ENCODE peak calls at places on chromosomes 3 and 15, in five cellular contexts. U is endothelial cell of umbilical vein, Y is brain microvascular endothelial cell, S is gastrocnemius medialis, O is transverse colon. T is an unnamed sample.

GRCh38 chr3:194816748-194817591 is 131.3 kb downstream of the FAM43A start:
- DNase-seq in U (no peak), Y (no peak), S (no peak), O (no peak), T (no peak)

GRCh38 chr3:127104586-127104985 is 88.3 kb upstream of the PRR23E start:
- DNase-seq in U (no peak), Y (no peak), S (no peak), O (no peak), T (no peak)

GRCh38 chr3:15693340-15693739 is 91.8 kb downstream of the BTD start:
- DNase-seq in U (no peak), Y (no peak), S (no peak), O (no peak), T (no peak)

GRCh38 chr3:1953519-1953918 is 145.1 kb upstream of the CNTN4 start:
- DNase-seq in U (no peak), Y (no peak), S (no peak), O (no peak), T (no peak)

GRCh38 chr3:126454799-126455198 is 20.9 kb downstream of the ZXDC start:
- DNase-seq in U (no peak), Y (no peak), S (no peak), O (no peak), T (no peak)

GRCh38 chr3:42351221-42351620 is 59.2 kb downstream of the LYZL4 start:
- DNase-seq in U (no peak), Y (peak), S (no peak), O (no peak), T (no peak)

GRCh38 chr3:58034738-58035511 is 26.7 kb downstream of the FLNB start:
- DNase-seq in U (no peak), Y (no peak), S (no peak), O (no peak), T (no peak)

GRCh38 chr15:68440136-68440535 is 8.2 kb upstream of the ITGA11 start:
- DNase-seq in U (no peak), Y (no peak), S (no peak), O (no peak), T (no peak)

GRCh38 chr3:123635220-123635619 is 50.4 kb upstream of the HACD2 start:
- DNase-seq in U (no peak), Y (no peak), S (no peak), O (no peak), T (no peak)

GRCh38 chr3:106172780-106173179 is 304.0 kb upstream of the CBLB start:
- DNase-seq in U (no peak), Y (no peak), S (no peak), O (no peak), T (no peak)

GRCh38 chr3:122583770-122584169 is 6.3 kb downstream of the PARP15 start:
- DNase-seq in U (no peak), Y (no peak), S (no peak), O (no peak), T (no peak)

GRCh38 chr3:113287818-113288648 is 76.7 kb downstream of the BOC start:
- DNase-seq in U (peak), Y (peak), S (no peak), O (peak), T (peak)

GRCh38 chr15:48190932-48191573 is 412 bp upstream of the CTXN2 start:
- DNase-seq in U (peak), Y (peak), S (no peak), O (peak), T (peak)

GRCh38 chr15:92930776-92931175 is 30.7 kb downstream of the CHD2 start:
- DNase-seq in U (no peak), Y (peak), S (peak), O (no peak), T (peak)

GRCh38 chr3:141292346-141293058 is 60.9 kb downstream of the PXYLP1 start:
- DNase-seq in U (no peak), Y (no peak), S (no peak), O (no peak), T (no peak)

GRCh38 chr15:70355275-70355795 is 257.6 kb upstream of the TLE3 start:
- DNase-seq in U (no peak), Y (no peak), S (no peak), O (no peak), T (no peak)

GRCh38 chr15:94924971-94925593 is 693.7 kb downstream of the MCTP2 start:
- DNase-seq in U (peak), Y (no peak), S (no peak), O (no peak), T (no peak)

GRCh38 chr3:185988080-185988815 is 50.4 kb upstream of the TRA2B start:
- DNase-seq in U (no peak), Y (no peak), S (no peak), O (no peak), T (no peak)

GRCh38 chr15:87572381-87572780 is 684.2 kb downstream of the NTRK3 start:
- DNase-seq in U (no peak), Y (no peak), S (no peak), O (no peak), T (no peak)

GRCh38 chr3:11919390-11919789 is 72.7 kb upstream of the TAMM41 start:
- DNase-seq in U (no peak), Y (no peak), S (no peak), O (no peak), T (no peak)

GRCh38 chr15:62439543-62440016 is 274.5 kb upstream of the C2CD4B start:
- DNase-seq in U (no peak), Y (no peak), S (peak), O (no peak), T (no peak)

GRCh38 chr15:68183886-68184285 is 21.2 kb downstream of the CALML4 start:
- DNase-seq in U (no peak), Y (no peak), S (no peak), O (no peak), T (no peak)

GRCh38 chr15:89496155-89497098 is at the start of gene RHCG:
- DNase-seq in U (peak), Y (peak), S (no peak), O (peak), T (no peak)

GRCh38 chr3:11612515-11613184 is 31.1 kb downstream of the VGLL4 start:
- DNase-seq in U (no peak), Y (no peak), S (no peak), O (no peak), T (no peak)

GRCh38 chr3:88003115-88003755 is 55.6 kb downstream of the CGGBP1 start:
- DNase-seq in U (peak), Y (peak), S (no peak), O (no peak), T (peak)

GRCh38 chr15:27796405-27797085 is 302.6 kb downstream of the OCA2 start:
- DNase-seq in U (no peak), Y (no peak), S (no peak), O (no peak), T (no peak)

GRCh38 chr15:31871887-31872281 is 158.4 kb upstream of the CHRNA7 start:
- DNase-seq in U (no peak), Y (no peak), S (no peak), O (no peak), T (no peak)

GRCh38 chr3:110349295-110349694 is 722.3 kb upstream of the NECTIN3 start:
- DNase-seq in U (no peak), Y (no peak), S (no peak), O (no peak), T (no peak)

GRCh38 chr3:115208066-115208750 is 61.1 kb upstream of the ZBTB20 start:
- DNase-seq in U (no peak), Y (no peak), S (no peak), O (peak), T (no peak)

GRCh38 chr3:160677459-160677901 is 520 bp downstream of the ARL14 start:
- DNase-seq in U (peak), Y (peak), S (no peak), O (peak), T (no peak)

GRCh38 chr15:47186071-47186470 is 531.2 kb upstream of the SEMA6D start:
- DNase-seq in U (no peak), Y (no peak), S (no peak), O (no peak), T (no peak)

GRCh38 chr3:36944012-36944640 is 728 bp downstream of the TRANK1 start:
- DNase-seq in U (peak), Y (no peak), S (no peak), O (peak), T (no peak)

GRCh38 chr3:194150252-194150934 is 14.4 kb downstream of the HES1 start:
- DNase-seq in U (no peak), Y (no peak), S (no peak), O (no peak), T (no peak)

GRCh38 chr3:183369117-183369516 is 59.3 kb downstream of the MCF2L2 start:
- DNase-seq in U (no peak), Y (no peak), S (no peak), O (no peak), T (no peak)

GRCh38 chr3:86934851-86935250 is 56.1 kb downstream of the VGLL3 start:
- DNase-seq in U (no peak), Y (no peak), S (no peak), O (no peak), T (no peak)

GRCh38 chr3:195895900-195896360 is 12.4 kb downstream of the TNK2 start:
- DNase-seq in U (peak), Y (no peak), S (peak), O (peak), T (no peak)

GRCh38 chr3:195893916-195894315 is 14.4 kb downstream of the TNK2 start:
- DNase-seq in U (no peak), Y (no peak), S (no peak), O (no peak), T (no peak)

GRCh38 chr3:195896361-195897080 is 11.8 kb downstream of the TNK2 start:
- DNase-seq in U (peak), Y (peak), S (no peak), O (no peak), T (no peak)

GRCh38 chr3:195893516-195893915 is 14.8 kb downstream of the TNK2 start:
- DNase-seq in U (no peak), Y (no peak), S (no peak), O (no peak), T (no peak)

GRCh38 chr3:195895078-195895899 is 13.1 kb downstream of the TNK2 start:
- DNase-seq in U (peak), Y (no peak), S (no peak), O (peak), T (no peak)
- TF ChIP-seq CTCF in U (no peak), Y (peak), S (no peak), O (no peak), T (peak)

GRCh38 chr3:198081421-198081844 is 121.4 kb downstream of the LMLN start:
- DNase-seq in U (no peak), Y (no peak), S (no peak), O (no peak), T (no peak)
- H3K4me3 ChIP-seq in U (no peak), Y (no peak), S (no peak), O (no peak), T (no peak)

DNA sequence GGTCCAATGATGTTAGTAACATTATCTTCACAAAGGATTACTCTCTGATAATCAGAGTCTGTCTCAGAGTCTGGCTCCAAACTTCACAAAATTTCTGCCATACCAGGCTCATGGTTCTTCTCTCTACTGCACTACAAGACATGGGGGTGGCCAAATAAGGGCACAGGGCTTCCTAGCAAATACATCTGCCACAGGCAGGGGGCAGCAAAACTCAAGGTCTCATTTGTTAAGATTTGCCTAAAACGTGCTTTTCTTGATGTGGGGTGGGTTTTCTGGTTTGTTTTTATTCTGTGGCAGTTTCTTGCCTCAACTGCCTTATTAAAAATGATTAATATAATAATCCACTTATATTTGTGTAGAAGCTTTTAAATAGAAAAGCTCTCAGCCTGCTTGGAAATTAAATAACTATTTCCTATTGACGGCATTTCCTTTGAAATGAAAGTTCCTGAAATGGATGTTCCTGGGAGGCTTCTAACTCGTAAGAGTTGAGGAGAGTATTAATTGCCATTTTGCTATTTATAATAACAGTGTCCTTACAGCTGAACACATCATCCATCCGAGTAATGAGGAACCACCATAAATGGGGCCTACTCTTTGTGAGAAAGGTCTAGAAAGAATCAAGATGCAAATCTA is 53.8 kb downstream of the SST start:
- DNase-seq in U (peak), Y (peak), S (no peak), O (peak), T (peak)
- TF ChIP-seq CTCF in U (peak), Y (peak), S (peak), O (peak), T (peak)

GRCh38 chr15:41557673-41558399 is 1.2 kb upstream of the TYRO3 start:
- DNase-seq in U (peak), Y (peak), S (no peak), O (peak), T (peak)
- H3K4me3 ChIP-seq in U (no peak), Y (peak), S (peak), O (no peak), T (peak)

DNA sequence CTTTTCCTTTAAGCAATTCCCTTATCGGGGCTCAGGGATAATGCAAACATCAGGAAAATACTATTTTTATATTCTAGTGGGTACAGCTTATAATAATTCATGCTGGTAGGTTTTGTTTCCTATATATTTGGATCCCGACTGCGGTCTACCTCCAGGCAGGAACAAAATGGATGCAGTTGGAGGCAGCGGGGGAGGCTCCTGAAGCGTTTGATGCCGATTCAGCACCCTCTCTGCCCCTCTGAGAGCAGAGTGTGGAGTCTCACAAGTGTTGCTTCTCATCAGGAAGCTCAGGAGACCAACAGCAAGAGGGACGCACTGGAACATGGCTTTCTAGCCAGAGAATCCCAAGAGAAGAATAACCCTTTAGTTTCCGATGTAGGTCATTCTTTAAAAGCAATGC is 104.9 kb downstream of the RORA start:
- DNase-seq in U (no peak), Y (no peak), S (no peak), O (no peak), T (no peak)
- TF ChIP-seq CTCF in U (no peak), Y (no peak), S (no peak), O (no peak), T (no peak)

GRCh38 chr3:29283297-29283681 is 2.4 kb downstream of the RBMS3 start:
- DNase-seq in U (no peak), Y (no peak), S (no peak), O (no peak), T (no peak)

GRCh38 chr3:29283739-29284138 is 2.9 kb downstream of the RBMS3 start:
- DNase-seq in U (no peak), Y (no peak), S (no peak), O (no peak), T (no peak)

GRCh38 chr3:29284578-29284977 is 3.7 kb downstream of the RBMS3 start:
- DNase-seq in U (peak), Y (no peak), S (no peak), O (no peak), T (no peak)

GRCh38 chr3:29285356-29286070 is 4.6 kb downstream of the RBMS3 start:
- DNase-seq in U (peak), Y (no peak), S (no peak), O (no peak), T (no peak)

GRCh38 chr3:29286841-29287240 is 6.0 kb downstream of the RBMS3 start:
- DNase-seq in U (peak), Y (no peak), S (no peak), O (no peak), T (peak)
- H3K4me3 ChIP-seq in U (no peak), Y (peak), S (peak), O (no peak), T (peak)

DNA sequence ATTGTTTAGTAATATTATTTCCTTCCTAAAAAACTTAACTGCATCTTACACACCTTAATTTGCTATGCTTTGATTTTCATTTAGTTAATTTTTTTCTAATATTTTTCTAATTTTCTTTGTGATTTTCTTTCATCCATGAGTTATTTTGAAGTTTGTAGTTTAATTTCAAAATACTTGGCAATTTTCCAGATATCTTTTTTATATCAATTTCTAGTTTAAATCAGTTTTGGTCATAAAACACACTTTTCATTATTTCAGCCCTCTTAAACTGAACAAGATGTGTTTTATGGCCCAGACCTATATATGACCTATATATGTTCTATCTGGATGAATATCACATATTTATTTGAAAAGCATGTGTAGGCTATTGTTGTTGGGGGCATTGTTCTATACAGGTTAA is 759.9 kb upstream of the SGO1 start:
- DNase-seq in U (no peak), Y (no peak), S (no peak), O (no peak), T (no peak)
- TF ChIP-seq CTCF in U (no peak), Y (no peak), S (no peak), O (no peak), T (no peak)

DNA sequence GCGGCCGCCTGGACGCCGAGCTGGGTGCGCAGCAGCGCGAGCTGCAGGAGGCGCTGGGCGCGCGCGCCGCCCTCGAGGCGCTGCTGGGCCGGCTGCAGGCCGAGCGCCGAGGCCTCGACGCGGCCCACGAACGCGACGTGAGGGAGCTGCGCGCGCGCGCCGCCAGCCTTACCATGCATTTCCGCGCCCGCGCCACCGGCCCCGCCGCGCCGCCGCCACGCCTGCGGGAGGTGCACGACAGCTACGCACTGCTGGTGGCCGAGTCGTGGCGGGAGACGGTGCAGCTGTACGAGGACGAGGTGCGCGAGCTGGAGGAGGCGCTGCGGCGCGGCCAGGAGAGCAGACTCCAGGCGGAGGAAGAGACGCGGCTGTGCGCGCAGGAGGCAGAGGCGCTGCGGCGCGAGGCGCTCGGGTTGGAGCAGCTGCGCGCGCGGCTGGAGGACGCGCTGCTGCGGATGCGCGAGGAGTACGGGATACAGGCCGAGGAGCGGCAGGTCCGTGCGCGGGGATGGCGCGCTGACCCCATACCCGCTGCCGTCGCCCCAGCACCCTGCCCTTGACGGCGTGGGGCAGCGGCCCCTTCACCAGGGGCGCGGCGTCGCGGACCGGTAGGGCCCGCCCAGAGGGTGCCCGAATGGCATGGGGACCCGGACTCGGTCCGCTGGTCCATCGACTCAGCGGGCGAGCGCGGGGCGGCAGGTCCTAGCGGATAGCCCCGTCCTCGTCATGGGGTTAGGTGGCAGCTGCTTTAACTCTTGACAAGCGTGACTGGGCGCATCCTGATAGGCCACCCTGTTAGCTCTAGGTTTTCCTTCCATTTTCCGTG is 849 bp downstream of the SYNM start:
- DNase-seq in U (peak), Y (peak), S (peak), O (peak), T (no peak)
- H3K4me3 ChIP-seq in U (peak), Y (peak), S (peak), O (peak), T (peak)